ENCODE peak calls at places on chromosomes 2 and 18, in six cellular contexts. P, Y, R, H, Z and X are unnamed samples.

GRCh38 chr2:118529931-118530330 is 317.5 kb downstream of the EN1 start:
- DNase-seq in R (no peak), Z (no peak), P (no peak), Y (no peak), H (no peak), X (no peak)

GRCh38 chr2:76197842-76198448 is 487.2 kb upstream of the GCFC2 start:
- DNase-seq in H (peak), P (peak), Y (peak), Z (peak), R (no peak), X (peak)

GRCh38 chr2:207385903-207386302 is 143.9 kb upstream of the CREB1 start:
- DNase-seq in R (peak), P (no peak), Z (peak), H (no peak), Y (no peak), X (no peak)

GRCh38 chr2:112534826-112535225 is 7.4 kb upstream of the POLR1B start:
- DNase-seq in H (no peak), R (no peak), P (no peak), Z (no peak), Y (no peak), X (no peak)

GRCh38 chr18:74742573-74742972 is 144.9 kb downstream of the ZNF407 start:
- DNase-seq in Y (no peak), P (no peak), H (no peak), R (no peak), Z (no peak), X (no peak)

GRCh38 chr2:159083601-159084000 is 115.2 kb downstream of the TANC1 start:
- DNase-seq in P (no peak), R (no peak), Y (no peak), H (no peak), Z (peak), X (no peak)

GRCh38 chr18:59057969-59058368 is 81.7 kb upstream of the SEC11C start:
- DNase-seq in H (no peak), P (no peak), Y (no peak), Z (peak), R (no peak), X (no peak)

GRCh38 chr2:218853766-218854165 is 5.8 kb upstream of the WNT6 start:
- DNase-seq in Y (peak), H (no peak), Z (peak), P (no peak), R (peak), X (no peak)